ENCODE peak calls at places on chromosomes 4 and X, in five cellular contexts. P is mammary epithelial cell, G is pancreas, Y is brain microvascular endothelial cell, M is kidney. T is an unnamed sample.

GRCh38 chr4:41977709-41978108 is 3.8 kb upstream of the DCAF4L1 start:
- DNase-seq in Y (peak; percentile 30), P (no peak), M (no peak), G (no peak), T (no peak)

GRCh38 chr4:98801259-98801725 is 127.6 kb downstream of the EIF4E start:
- DNase-seq in M (no peak), G (no peak), Y (no peak), P (no peak), T (no peak)

GRCh38 chr4:76550966-76551780 is 116.1 kb downstream of the SHROOM3 start:
- DNase-seq in P (no peak), G (no peak), Y (no peak), M (no peak), T (no peak)

GRCh38 chr4:173505924-173506779 is 23.9 kb downstream of the HAND2 start:
- DNase-seq in G (peak; percentile 82), Y (peak; percentile 33), M (no peak), P (no peak), T (no peak)

GRCh38 chrX:38800981-38801845 is at the start of gene MID1IP1:
- DNase-seq in P (peak; percentile 90), G (peak; percentile 93), M (peak; percentile 96), Y (peak; percentile 91), T (peak; percentile 95)

GRCh38 chr4:140222175-140222574 is 68.2 kb upstream of the MAML3 start:
- DNase-seq in Y (peak; percentile 65), G (no peak), P (peak; percentile 60), M (no peak), T (no peak)

GRCh38 chr4:127783026-127783769 is 1.1 kb downstream of the HSPA4L start:
- DNase-seq in M (peak; percentile 69), P (peak; percentile 99), G (peak; percentile 82), Y (peak; percentile 54), T (peak; percentile 71)

GRCh38 chrX:46838482-46838857 is 1.6 kb downstream of the RP2 start:
- DNase-seq in M (no peak), P (no peak), Y (no peak), G (no peak), T (no peak)

GRCh38 chrX:9805956-9806355 is 19.7 kb downstream of the SHROOM2 start:
- DNase-seq in P (no peak), G (no peak), M (no peak), Y (no peak), T (no peak)

GRCh38 chrX:53086464-53086863 is 4.3 kb downstream of the TSPYL2 start:
- DNase-seq in Y (no peak), M (peak; percentile 76), G (peak; percentile 83), P (no peak), T (peak; percentile 85)

GRCh38 chr4:85489273-85489672 is 14.3 kb downstream of the ARHGAP24 start:
- DNase-seq in Y (no peak), G (no peak), M (no peak), P (no peak), T (no peak)

GRCh38 chrX:46209768-46210167 is 335.5 kb downstream of the ZNF674 start:
- DNase-seq in P (peak; percentile 87), Y (no peak), G (no peak), M (no peak), T (no peak)

GRCh38 chr4:48341776-48342558 is 638 bp downstream of the SLAIN2 start:
- DNase-seq in M (peak; percentile 91), P (peak; percentile 36), G (peak; percentile 86), Y (no peak), T (peak; percentile 83)

DNA sequence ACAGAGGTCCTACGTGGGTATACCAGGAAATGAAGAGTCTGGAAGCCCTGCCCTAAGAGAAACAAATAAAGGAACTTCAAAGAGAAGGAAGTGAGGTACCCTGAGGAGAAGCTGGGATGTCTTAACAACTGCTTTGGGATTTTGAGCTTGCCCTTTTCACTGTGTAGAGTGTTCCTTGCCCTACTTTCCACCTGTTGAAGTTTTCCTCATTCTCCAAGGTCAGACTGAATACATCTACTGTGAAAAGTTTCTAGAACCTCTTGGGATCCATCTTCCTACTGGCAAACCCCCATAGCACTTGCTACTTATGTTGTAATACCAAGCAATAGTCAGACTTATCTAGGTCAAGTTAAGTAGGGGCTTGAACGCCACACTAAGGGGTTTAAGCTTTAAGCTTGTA is 1.2 kb upstream of the REST start:
- DNase-seq in P (no peak), G (no peak), M (no peak), Y (no peak), T (no peak)
- H3K4me3 ChIP-seq in P (no peak overlapping the region), G (no peak overlapping the region), M (peak overlapping the region; percentile 71), Y (no peak overlapping the region), T (no peak overlapping the region)

DNA sequence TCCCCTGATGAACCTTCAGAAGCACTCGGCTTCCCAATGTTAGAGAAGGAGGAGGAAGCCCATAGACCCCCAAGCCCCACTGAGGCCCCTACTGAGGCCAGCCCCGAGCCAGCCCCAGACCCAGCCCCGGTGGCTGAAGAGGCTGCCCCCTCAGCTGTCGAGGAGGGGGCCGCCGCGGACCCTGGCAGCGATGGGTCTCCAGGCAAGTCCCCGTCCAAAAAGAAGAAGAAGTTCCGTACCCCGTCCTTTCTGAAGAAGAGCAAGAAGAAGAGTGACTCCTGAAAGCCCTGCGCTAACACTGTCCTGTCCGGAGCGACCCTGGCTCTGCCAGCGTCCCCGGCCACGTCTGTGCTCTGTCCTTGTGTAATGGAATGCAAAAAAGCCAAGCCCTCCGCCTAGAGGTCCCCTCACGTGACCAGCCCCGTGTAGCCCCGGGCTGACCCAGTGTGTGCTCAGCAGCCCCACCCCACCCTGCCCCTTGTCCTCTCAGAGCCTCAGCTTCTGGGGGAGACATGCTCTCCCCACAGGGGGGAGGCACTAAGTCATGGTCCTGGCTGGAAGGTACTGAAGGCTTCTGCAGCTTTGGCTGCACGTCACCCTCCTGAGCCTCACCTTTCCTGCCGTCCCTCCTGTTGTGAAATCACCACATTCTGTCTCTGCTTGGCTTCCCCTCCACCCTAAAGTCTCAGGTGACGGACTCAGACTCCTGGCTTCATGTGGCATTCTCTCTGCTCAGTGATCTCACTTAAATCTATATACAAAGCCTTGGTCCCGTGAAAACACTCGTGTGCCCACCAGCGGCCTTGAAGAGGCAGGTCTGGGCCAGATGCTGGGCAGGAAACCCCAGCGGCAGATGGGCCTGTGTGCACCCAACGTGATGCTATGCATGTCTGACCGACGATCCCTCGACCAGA is 34.7 kb downstream of the NOP14 start:
- DNase-seq in M (peak; percentile 57), Y (no peak), P (no peak), G (peak; percentile 56), T (peak; percentile 67)
- H3K36me3 ChIP-seq in M (peaks cover 54% of the 10 kb centered on the region), Y (peaks cover 62% of the 10 kb centered on the region), P (no peaks in the 10 kb centered on the region), G (peaks cover 37% of the 10 kb centered on the region), T (peaks cover 74% of the 10 kb centered on the region)

GRCh38 chrX:138485224-138485623 is 226.3 kb downstream of the FGF13 start:
- DNase-seq in M (no peak), P (no peak), G (no peak), Y (no peak), T (no peak)
- H3K4me3 ChIP-seq in M (no peak overlapping the region), P (no peak overlapping the region), G (no peak overlapping the region), Y (no peak overlapping the region), T (no peak overlapping the region)

GRCh38 chr4:113653871-113654270 is 107.7 kb downstream of the CAMK2D start:
- DNase-seq in P (no peak), M (no peak), G (no peak), Y (no peak), T (no peak)

GRCh38 chr4:113665036-113665435 is 96.5 kb downstream of the CAMK2D start:
- DNase-seq in G (no peak), M (no peak), Y (no peak), P (no peak), T (no peak)

GRCh38 chr4:113657834-113658233 is 103.7 kb downstream of the CAMK2D start:
- DNase-seq in M (no peak), P (peak; percentile 54), G (no peak), Y (no peak), T (no peak)

DNA sequence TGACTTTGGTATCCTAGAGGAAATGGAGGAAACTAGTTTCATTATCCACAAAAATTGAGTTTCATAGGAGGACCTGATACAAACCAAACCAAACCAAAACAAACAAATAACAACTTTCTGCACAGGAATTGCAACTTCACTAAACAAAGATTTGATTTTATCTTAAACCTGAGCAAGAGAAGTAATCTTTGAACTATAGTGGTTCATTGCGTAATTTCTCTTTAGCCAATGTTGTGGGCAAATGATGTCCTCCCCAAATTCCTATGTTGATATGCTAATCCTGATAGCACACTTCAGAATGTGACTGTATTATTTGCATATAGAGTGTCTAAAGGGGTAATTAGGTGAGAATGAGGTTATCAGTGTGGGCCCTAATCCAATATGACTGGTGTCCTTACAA is 102.4 kb downstream of the CAMK2D start:
- DNase-seq in M (no peak), G (no peak), P (no peak), Y (no peak), T (no peak)
- H3K36me3 ChIP-seq in M (no peaks in the 10 kb centered on the region), G (no peaks in the 10 kb centered on the region), P (peaks cover 2% of the 10 kb centered on the region), Y (no peaks in the 10 kb centered on the region), T (no peaks in the 10 kb centered on the region)

DNA sequence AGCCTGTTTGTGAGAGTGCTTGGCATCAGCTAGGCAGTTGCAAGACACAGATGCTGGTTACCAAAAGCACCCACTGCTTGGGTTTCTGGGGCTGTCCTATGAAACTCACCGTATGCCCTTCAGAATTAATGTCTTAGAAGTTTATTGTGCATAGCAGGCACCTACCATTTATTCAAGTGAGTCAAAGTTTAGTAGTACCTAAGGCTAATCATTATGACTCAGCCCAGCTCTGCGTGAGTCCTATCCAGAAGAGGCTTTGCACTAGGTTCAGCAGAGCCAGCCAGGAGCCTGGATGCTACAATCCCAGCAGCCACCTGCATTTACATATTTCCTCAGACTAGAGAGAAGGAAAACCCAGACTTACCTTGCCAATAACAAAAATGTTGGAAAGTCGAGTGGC is 4.2 kb downstream of the RPS4X start:
- DNase-seq in P (peak; percentile 84), G (no peak), M (no peak), Y (peak; percentile 47), T (no peak)
- H3K4me3 ChIP-seq in P (no peak overlapping the region), G (no peak overlapping the region), M (no peak overlapping the region), Y (no peak overlapping the region), T (no peak overlapping the region)

GRCh38 chr4:1956631-1957030 is 52.1 kb downstream of the NELFA start:
- DNase-seq in Y (no peak), P (no peak), M (peak; percentile 49), G (no peak), T (no peak)
- H3K36me3 ChIP-seq in Y (peaks cover 10% of the 10 kb centered on the region), P (peaks cover 23% of the 10 kb centered on the region), M (peaks cover 29% of the 10 kb centered on the region), G (peaks cover 42% of the 10 kb centered on the region), T (peaks cover 75% of the 10 kb centered on the region)

GRCh38 chrX:151970027-151970426 is 4.4 kb downstream of the GABRE start:
- DNase-seq in P (no peak), Y (no peak), M (no peak), G (no peak), T (no peak)
- H3K4me3 ChIP-seq in P (no peak overlapping the region), Y (no peak overlapping the region), M (no peak overlapping the region), G (no peak overlapping the region), T (no peak overlapping the region)

GRCh38 chr4:66943117-66943516 is 602.2 kb downstream of the CENPC start:
- DNase-seq in Y (no peak), G (no peak), P (no peak), M (no peak), T (no peak)
- H3K36me3 ChIP-seq in Y (no peaks in the 10 kb centered on the region), G (no peaks in the 10 kb centered on the region), P (no peaks in the 10 kb centered on the region), M (no peaks in the 10 kb centered on the region), T (no peaks in the 10 kb centered on the region)

T was measured in upper lobe of right lung.